ENCODE peak calls at places on chromosomes 13 and 19, in ten cellular contexts. Q is NCI-H2171, R is small intestine, T is EL, D is AG10803, L is AG04450, I is cardiac fibroblast, P is NCI-H1092 treated with DMSO at 0.1 percent for 48 hours, E is hepatic stellate cell, W is HTR-8/SVneo. S is an unnamed sample.

GRCh38 chr13:43285891-43286602 is 262.7 kb downstream of the DNAJC15 start:
- DNase-seq in I (peak), P (peak), R (no peak), Q (no peak), L (no peak), D (peak), E (no peak), T (peak), W (no peak), S (no peak)

GRCh38 chr19:28402701-28403290 is 810.2 kb downstream of the UQCRFS1 start:
- DNase-seq in P (no peak), I (no peak), E (no peak), R (no peak), L (no peak), D (no peak), Q (no peak), W (no peak), T (no peak), S (no peak)

GRCh38 chr19:45008554-45008953 is 7.3 kb downstream of the RELB start:
- DNase-seq in R (peak), E (no peak), Q (no peak), P (no peak), I (no peak), W (no peak), D (no peak), T (no peak), L (no peak), S (no peak)

GRCh38 chr19:17541184-17541759 is 14.2 kb upstream of the COLGALT1 start:
- DNase-seq in I (no peak), R (no peak), P (no peak), T (no peak), L (no peak), Q (no peak), W (no peak), E (no peak), D (no peak), S (no peak)

GRCh38 chr19:40588926-40589569 is 12.1 kb upstream of the LTBP4 start:
- DNase-seq in I (no peak), P (no peak), T (no peak), W (no peak), D (no peak), R (no peak), L (no peak), Q (peak), E (no peak), S (no peak)

GRCh38 chr19:50844296-50844935 is 10.3 kb upstream of the KLK3 start:
- DNase-seq in I (no peak), P (peak), R (no peak), T (no peak), W (no peak), Q (peak), D (no peak), L (no peak), E (no peak), S (peak)

GRCh38 chr13:61413572-61413971 is 2.1 kb downstream of the PCDH20 start:
- DNase-seq in L (no peak), D (no peak), T (no peak), W (no peak), Q (no peak), R (no peak), E (no peak), P (no peak), I (no peak), S (no peak)

GRCh38 chr13:74979703-74980102 is 502.3 kb downstream of the TBC1D4 start:
- DNase-seq in L (no peak), D (no peak), R (no peak), P (no peak), E (no peak), I (no peak), Q (no peak), T (no peak), W (no peak), S (no peak)

GRCh38 chr19:35995655-35995993 is 636 bp downstream of the SDHAF1 start:
- DNase-seq in W (peak), L (no peak), T (peak), Q (no peak), D (peak), E (peak), P (no peak), I (peak), R (peak), S (no peak)

GRCh38 chr19:55370305-55370988 is at the start of gene IL11:
- DNase-seq in E (peak), T (peak), Q (no peak), P (no peak), W (peak), L (no peak), R (no peak), I (peak), D (peak), S (peak)

GRCh38 chr19:29062486-29063435 is 150.2 kb downstream of the UQCRFS1 start:
- DNase-seq in Q (no peak), T (no peak), L (no peak), D (no peak), E (no peak), R (no peak), I (no peak), W (no peak), P (no peak), S (no peak)

GRCh38 chr19:45972081-45972943 is 1.4 kb downstream of the NOVA2 start:
- DNase-seq in P (no peak), R (no peak), W (no peak), E (no peak), L (no peak), I (no peak), D (no peak), Q (no peak), T (no peak), S (no peak)

S was measured in PC-9.